ENCODE peak calls at places on chromosomes 7 and 10, in nine cellular contexts. W is ovary, E is fibroblast of the aortic adventitia, M is spleen, G is mucosa of descending colon, C is Panc1, O is heart right ventricle, I is psoas muscle, D is AG04450. F is an unnamed sample.

GRCh38 chr10:72692897-72693598 is 1.1 kb downstream of the MCU start:
- DNase-seq in W (no peak), E (peak; percentile 45), M (no peak), G (no peak), C (no peak), O (no peak), I (no peak), D (no peak), F (no peak)

GRCh38 chr7:104328970-104329825 is 795 bp downstream of the LHFPL3 start:
- DNase-seq in W (no peak), E (no peak), M (no peak), G (no peak), C (no peak), O (no peak), I (no peak), D (no peak), F (no peak)

GRCh38 chr10:109062371-109062770 is 860.9 kb downstream of the XPNPEP1 start:
- DNase-seq in W (no peak), E (peak; percentile 31), M (no peak), G (no peak), C (no peak), O (no peak), I (no peak), D (no peak), F (no peak)

GRCh38 chr7:99096124-99096887 is 47.6 kb downstream of the SMURF1 start:
- DNase-seq in W (no peak), E (no peak), M (no peak), G (no peak), C (no peak), O (no peak), I (no peak), D (no peak), F (no peak)

GRCh38 chr7:104530243-104530642 is 201.8 kb downstream of the LHFPL3 start:
- DNase-seq in W (no peak), E (no peak), M (no peak), G (no peak), C (no peak), O (no peak), I (no peak), D (no peak), F (no peak)

GRCh38 chr7:147999962-148000361 is 590.6 kb upstream of the C7orf33 start:
- DNase-seq in W (no peak), E (no peak), M (no peak), G (no peak), C (no peak), O (no peak), I (no peak), D (no peak), F (no peak)

GRCh38 chr10:114631678-114632417 is 26.2 kb downstream of the ABLIM1 start:
- DNase-seq in W (peak; percentile 47), E (no peak), M (peak; percentile 78), G (peak; percentile 68), C (no peak), O (peak; percentile 58), I (peak; percentile 50), D (no peak), F (no peak)

GRCh38 chr7:1536768-1537630 is 6.5 kb downstream of the MAFK start:
- DNase-seq in W (peak; percentile 97), E (peak; percentile 99), M (peak; percentile 86), G (peak; percentile 87), C (no peak), O (peak; percentile 97), I (peak; percentile 95), D (peak; percentile 98), F (peak; percentile 96)

GRCh38 chr7:17027143-17027802 is 145.5 kb upstream of the AGR3 start:
- DNase-seq in W (no peak), E (peak; percentile 85), M (no peak), G (no peak), C (no peak), O (no peak), I (no peak), D (no peak), F (no peak)

GRCh38 chr7:6032167-6032566 is 991 bp downstream of the ANKRD61 start:
- DNase-seq in W (no peak), E (no peak), M (no peak), G (no peak), C (no peak), O (no peak), I (no peak), D (no peak), F (no peak)

GRCh38 chr7:116354171-116354545 is 143.8 kb downstream of the TES start:
- DNase-seq in W (peak; percentile 55), E (peak; percentile 94), M (no peak), G (no peak), C (no peak), O (peak; percentile 88), I (no peak), D (peak; percentile 77), F (no peak)

GRCh38 chr10:409403-410040 is 274.3 kb downstream of the ZMYND11 start:
- DNase-seq in W (no peak), E (no peak), M (no peak), G (no peak), C (no peak), O (no peak), I (no peak), D (no peak), F (no peak)

GRCh38 chr10:119197921-119198320 is 9.4 kb upstream of the GRK5 start:
- DNase-seq in W (no peak), E (peak; percentile 60), M (no peak), G (no peak), C (no peak), O (no peak), I (no peak), D (no peak), F (peak; percentile 95)

GRCh38 chr7:138097064-138097741 is 20.9 kb downstream of the AKR1D1 start:
- DNase-seq in W (no peak), E (peak; percentile 1), M (no peak), G (no peak), C (no peak), O (peak; percentile 6), I (no peak), D (no peak), F (no peak)

GRCh38 chr7:130903358-130903974 is 169.5 kb upstream of the KLF14 start:
- DNase-seq in W (no peak), E (peak; percentile 94), M (no peak), G (no peak), C (peak; percentile 95), O (no peak), I (no peak), D (peak; percentile 86), F (peak; percentile 79)

GRCh38 chr7:151014950-151015349 is 9.3 kb downstream of the ATG9B start:
- DNase-seq in W (no peak), E (no peak), M (no peak), G (no peak), C (no peak), O (no peak), I (no peak), D (no peak), F (no peak)

DNA sequence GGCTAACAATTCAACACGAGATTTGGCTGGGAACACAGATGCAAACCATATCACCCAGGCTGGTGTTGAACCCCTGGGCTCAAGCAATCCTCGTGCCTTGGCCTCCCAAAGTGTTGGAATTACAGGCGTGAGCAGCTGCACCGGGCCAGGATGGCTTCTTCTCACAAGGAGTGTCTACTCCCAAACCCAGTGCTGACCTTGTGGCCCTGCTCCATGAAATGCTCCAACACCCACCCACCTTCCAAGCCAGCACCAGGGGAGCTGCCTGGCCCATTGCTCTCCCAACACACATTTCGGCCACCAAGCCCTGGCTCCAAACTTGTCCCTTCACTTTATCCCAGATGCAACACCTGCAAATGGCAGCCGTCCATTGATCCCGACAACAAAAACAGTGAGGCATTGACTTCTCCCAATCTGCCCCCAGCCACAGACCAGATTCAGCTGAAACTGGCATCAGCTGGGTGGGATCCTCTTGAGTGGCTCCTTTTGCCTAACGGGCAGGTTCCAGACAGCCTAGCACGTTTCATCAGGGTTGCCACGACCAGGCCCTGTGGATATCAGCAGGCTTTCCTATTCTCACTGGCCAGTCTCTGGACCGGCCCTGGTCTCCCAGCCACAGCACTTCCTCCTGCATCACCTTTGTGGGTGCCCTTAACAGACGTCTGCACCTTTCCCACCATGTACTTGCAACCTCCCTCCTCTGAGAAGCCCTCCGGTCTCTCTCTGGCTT is 105.7 kb upstream of the CARD11 start:
- DNase-seq in W (no peak), E (no peak), M (peak; percentile 61), G (no peak), C (no peak), O (no peak), I (no peak), D (no peak), F (no peak)
- TF ChIP-seq CTCF in W (no peak), E (no peak), M (no peak), G (no peak), C (no peak), O (no peak), I (no peak), D (no peak), F (no peak)

GRCh38 chr10:42523098-42523497 is 115.3 kb downstream of the ZNF33B start:
- DNase-seq in W (no peak), E (no peak), M (no peak), G (no peak), C (no peak), O (no peak), I (no peak), D (no peak), F (no peak)

GRCh38 chr10:42519079-42519478 is 119.3 kb downstream of the ZNF33B start:
- DNase-seq in W (no peak), E (no peak), M (no peak), G (no peak), C (no peak), O (no peak), I (no peak), D (no peak), F (no peak)

GRCh38 chr10:42513921-42514320 is 124.4 kb downstream of the ZNF33B start:
- DNase-seq in W (no peak), E (no peak), M (no peak), G (no peak), C (no peak), O (no peak), I (no peak), D (no peak), F (no peak)

GRCh38 chr10:42519761-42520460 is 118.5 kb downstream of the ZNF33B start:
- DNase-seq in W (no peak), E (no peak), M (no peak), G (no peak), C (no peak), O (no peak), I (no peak), D (no peak), F (no peak)
- H3K4me3 ChIP-seq in W (no peak overlapping the region), E (no peak overlapping the region), M (no peak overlapping the region), G (no peak overlapping the region), C (no peak overlapping the region), O (no peak overlapping the region), I (no peak overlapping the region), D (no peak overlapping the region), F (no peak overlapping the region)

DNA sequence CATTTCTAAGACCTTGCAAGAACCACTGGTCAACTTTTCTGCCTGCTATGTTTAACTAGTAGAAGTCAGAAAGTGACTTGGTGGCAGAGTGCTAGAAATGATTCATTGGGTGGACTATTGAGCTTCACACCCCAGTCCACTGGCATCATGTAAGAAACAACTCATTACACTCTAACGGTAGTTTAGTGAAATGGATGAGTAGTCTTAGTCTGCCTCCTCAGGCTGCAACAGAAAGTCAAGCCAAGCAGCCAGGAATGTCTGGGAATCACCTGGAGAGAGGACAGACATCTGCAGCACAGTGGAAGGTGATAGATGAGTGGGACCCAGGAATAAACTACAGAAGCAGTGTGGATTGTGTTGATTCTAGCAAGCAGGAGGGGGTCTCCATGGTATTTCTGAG is 125.4 kb downstream of the AUTS2 start:
- DNase-seq in W (no peak), E (no peak), M (no peak), G (no peak), C (no peak), O (no peak), I (no peak), D (no peak), F (no peak)
- TF ChIP-seq CTCF in W (no peak), E (no peak), M (no peak), G (no peak), C (no peak), O (no peak), I (no peak), D (no peak), F (no peak)

GRCh38 chr10:98267894-98268693 is at the start of gene LOXL4:
- DNase-seq in W (peak; percentile 70), E (peak; percentile 37), M (no peak), G (no peak), C (no peak), O (no peak), I (peak; percentile 63), D (no peak), F (no peak)
- H3K4me3 ChIP-seq in W (peak within 1 kb of the TSS; percentile 41), E (peak within 1 kb of the TSS; percentile 61), M (peak within 1 kb of the TSS; percentile 69), G (no peak within 1 kb of the TSS), C (peak within 1 kb of the TSS; percentile 40), O (peak within 1 kb of the TSS; percentile 51), I (peak within 1 kb of the TSS; percentile 71), D (peak within 1 kb of the TSS; percentile 58), F (peak within 1 kb of the TSS; percentile 53)

F was measured in BJ.